ENCODE peak calls at places on chromosome 9, in seven cellular contexts. U is NCI-H1092, I is cardiac fibroblast, V is fibroblast of pulmonary artery, L is AG20443, M is NCI-H774, R is SK-N-MC. J is an unnamed sample.

GRCh38 chr9:108743901-108744371 is 111.8 kb downstream of the ACTL7B start:
- DNase-seq in V (no peak), M (no peak), R (no peak), U (no peak), I (no peak), L (peak; percentile 57), J (no peak)

GRCh38 chr9:127754099-127754760 is 19.1 kb upstream of the TOR2A start:
- DNase-seq in L (peak; percentile 80), R (no peak), I (no peak), M (no peak), V (no peak), U (no peak), J (peak; percentile 50)

GRCh38 chr9:71562140-71562539 is 206.2 kb downstream of the CEMIP2 start:
- DNase-seq in U (no peak), M (no peak), I (no peak), L (no peak), V (no peak), R (no peak), J (no peak)

GRCh38 chr9:34652608-34653007 is 623 bp downstream of the IL11RA start:
- DNase-seq in R (no peak), M (no peak), V (no peak), I (peak; percentile 31), L (no peak), U (no peak), J (no peak)

GRCh38 chr9:113998114-113998513 is 80.0 kb downstream of the AMBP start:
- DNase-seq in R (no peak), V (no peak), U (no peak), M (no peak), L (no peak), I (no peak), J (no peak)

GRCh38 chr9:111872886-111873285 is 23.7 kb upstream of the UGCG start:
- DNase-seq in M (no peak), L (no peak), I (no peak), U (no peak), V (no peak), R (no peak), J (no peak)

GRCh38 chr9:97276310-97276852 is 31.1 kb upstream of the CCDC180 start:
- DNase-seq in U (no peak), V (no peak), R (no peak), I (no peak), L (no peak), M (no peak), J (no peak)

GRCh38 chr9:137164370-137165249 is 5.2 kb downstream of the LRRC26 start:
- DNase-seq in M (no peak), V (no peak), U (no peak), R (no peak), L (no peak), I (no peak), J (no peak)

GRCh38 chr9:98879094-98879957 is 64.4 kb upstream of the COL15A1 start:
- DNase-seq in M (no peak), U (no peak), L (no peak), V (no peak), R (no peak), I (no peak), J (no peak)

GRCh38 chr9:81849631-81850259 is 78.5 kb upstream of the SPATA31D4 start:
- DNase-seq in V (no peak), R (no peak), M (no peak), I (no peak), U (no peak), L (no peak), J (no peak)

GRCh38 chr9:5459289-5459829 is 9.0 kb downstream of the CD274 start:
- DNase-seq in V (peak; percentile 44), U (no peak), M (no peak), I (peak; percentile 30), R (no peak), L (peak; percentile 33), J (no peak)

GRCh38 chr9:113988951-113989780 is 88.9 kb downstream of the AMBP start:
- DNase-seq in R (no peak), I (peak; percentile 85), U (peak; percentile 44), M (no peak), L (peak; percentile 65), V (no peak), J (no peak)

GRCh38 chr9:3931996-3932906 is 367.6 kb downstream of the GLIS3 start:
- DNase-seq in M (no peak), I (peak; percentile 37), L (peak; percentile 49), R (no peak), V (no peak), U (no peak), J (no peak)

GRCh38 chr9:89801723-89802680 is 197.2 kb downstream of the GADD45G start:
- DNase-seq in M (no peak), L (no peak), R (no peak), U (peak; percentile 36), V (no peak), I (no peak), J (no peak)

GRCh38 chr9:115167175-115167574 is 49.2 kb upstream of the TNC start:
- DNase-seq in R (peak; percentile 51), M (no peak), V (peak; percentile 58), I (peak; percentile 34), U (no peak), L (peak; percentile 86), J (no peak)

GRCh38 chr9:22863736-22864135 is 417.1 kb downstream of the DMRTA1 start:
- DNase-seq in U (no peak), V (no peak), R (no peak), I (no peak), L (no peak), M (no peak), J (no peak)

GRCh38 chr9:137167113-137167751 is 2.6 kb downstream of the LRRC26 start:
- DNase-seq in U (no peak), R (no peak), L (no peak), M (no peak), I (no peak), V (no peak), J (no peak)

GRCh38 chr9:130393681-130394071 is 51.1 kb upstream of the ASS1 start:
- DNase-seq in L (no peak), R (no peak), M (no peak), V (no peak), I (no peak), U (no peak), J (no peak)

GRCh38 chr9:25994605-25995004 is 316.4 kb upstream of the TUSC1 start:
- DNase-seq in V (no peak), U (no peak), L (no peak), R (no peak), I (no peak), M (no peak), J (no peak)

GRCh38 chr9:12775373-12775962 is 648 bp downstream of the LURAP1L start:
- DNase-seq in R (no peak), I (no peak), L (peak; percentile 32), M (peak; percentile 50), V (no peak), U (peak; percentile 71), J (peak; percentile 43)

GRCh38 chr9:137048655-137049543 is 2.9 kb upstream of the NPDC1 start:
- DNase-seq in U (no peak), I (no peak), M (no peak), L (no peak), R (no peak), V (no peak), J (peak; percentile 14)

GRCh38 chr9:137669261-137669672 is 50.5 kb downstream of the EHMT1 start:
- DNase-seq in M (no peak), R (no peak), U (no peak), I (no peak), V (no peak), L (no peak), J (peak; percentile 66)

GRCh38 chr9:70484232-70485130 is 70.0 kb upstream of the KLF9 start:
- DNase-seq in M (peak; percentile 46), I (peak; percentile 94), R (no peak), V (peak; percentile 95), U (peak; percentile 56), L (peak; percentile 86), J (no peak)

GRCh38 chr9:123825337-123825736 is 104.6 kb downstream of the DENND1A start:
- DNase-seq in R (no peak), M (no peak), L (no peak), V (peak; percentile 18), U (no peak), I (no peak), J (no peak)